ENCODE peak calls at places on chromosomes 5 and 9, in nine cellular contexts. One of them, this sample, is unnamed.

GRCh38 chr5:92633821-92634220 is 947.2 kb downstream of the NR2F1-AS1 start:
- DNase-seq in endothelial cell: no peak
- DNase-seq in fibroblast of mammary gland: no peak
- DNase-seq in cardiac fibroblast: no peak
- DNase-seq in adrenal gland: no peak
- DNase-seq in omental fat pad: no peak
- DNase-seq in right atrium auricular region: no peak
- DNase-seq in left ventricle myocardium inferior: no peak
- DNase-seq in upper lobe of right lung: no peak
- DNase-seq in this sample: no peak

GRCh38 chr5:176880393-176881020 is 18.6 kb downstream of the HK3 start:
- DNase-seq in fibroblast of mammary gland: no peak
- DNase-seq in left ventricle myocardium inferior: no peak
- DNase-seq in cardiac fibroblast: no peak
- DNase-seq in adrenal gland: no peak
- DNase-seq in omental fat pad: no peak
- DNase-seq in right atrium auricular region: no peak
- DNase-seq in upper lobe of right lung: no peak
- DNase-seq in endothelial cell: no peak
- DNase-seq in this sample: no peak

GRCh38 chr5:148968311-148968710 is 94.6 kb downstream of the SH3TC2 start:
- DNase-seq in adrenal gland: no peak
- DNase-seq in cardiac fibroblast: no peak
- DNase-seq in omental fat pad: no peak
- DNase-seq in upper lobe of right lung: no peak
- DNase-seq in fibroblast of mammary gland: no peak
- DNase-seq in right atrium auricular region: no peak
- DNase-seq in left ventricle myocardium inferior: no peak
- DNase-seq in endothelial cell: no peak
- DNase-seq in this sample: no peak

GRCh38 chr5:89071941-89072331 is 189.0 kb upstream of the MEF2C start:
- DNase-seq in adrenal gland: no peak
- DNase-seq in cardiac fibroblast: no peak
- DNase-seq in fibroblast of mammary gland: no peak
- DNase-seq in left ventricle myocardium inferior: no peak
- DNase-seq in omental fat pad: no peak
- DNase-seq in upper lobe of right lung: no peak
- DNase-seq in right atrium auricular region: no peak
- DNase-seq in endothelial cell: no peak
- DNase-seq in this sample: peak

GRCh38 chr5:73902327-73903051 is 276.5 kb downstream of the ARHGEF28 start:
- DNase-seq in omental fat pad: no peak
- DNase-seq in adrenal gland: no peak
- DNase-seq in upper lobe of right lung: no peak
- DNase-seq in fibroblast of mammary gland: peak
- DNase-seq in endothelial cell: peak
- DNase-seq in right atrium auricular region: no peak
- DNase-seq in left ventricle myocardium inferior: no peak
- DNase-seq in cardiac fibroblast: peak
- DNase-seq in this sample: peak

GRCh38 chr5:12910611-12911010 is 1006.4 kb upstream of the CTNND2 start:
- DNase-seq in adrenal gland: no peak
- DNase-seq in endothelial cell: no peak
- DNase-seq in cardiac fibroblast: peak
- DNase-seq in right atrium auricular region: no peak
- DNase-seq in omental fat pad: no peak
- DNase-seq in fibroblast of mammary gland: no peak
- DNase-seq in upper lobe of right lung: no peak
- DNase-seq in left ventricle myocardium inferior: no peak
- DNase-seq in this sample: no peak

GRCh38 chr9:107100591-107100990 is 182.5 kb upstream of the RAD23B start:
- DNase-seq in omental fat pad: no peak
- DNase-seq in adrenal gland: no peak
- DNase-seq in fibroblast of mammary gland: no peak
- DNase-seq in cardiac fibroblast: no peak
- DNase-seq in right atrium auricular region: no peak
- DNase-seq in endothelial cell: no peak
- DNase-seq in left ventricle myocardium inferior: no peak
- DNase-seq in upper lobe of right lung: no peak
- DNase-seq in this sample: no peak

GRCh38 chr9:133534346-133535284 is at the start of gene ADAMTSL2:
- DNase-seq in fibroblast of mammary gland: peak
- DNase-seq in right atrium auricular region: peak
- DNase-seq in left ventricle myocardium inferior: peak
- DNase-seq in endothelial cell: peak
- DNase-seq in adrenal gland: peak
- DNase-seq in omental fat pad: no peak
- DNase-seq in upper lobe of right lung: peak
- DNase-seq in cardiac fibroblast: peak
- DNase-seq in this sample: peak

GRCh38 chr5:35488055-35488454 is 129.6 kb upstream of the SPEF2 start:
- DNase-seq in upper lobe of right lung: no peak
- DNase-seq in cardiac fibroblast: no peak
- DNase-seq in right atrium auricular region: no peak
- DNase-seq in adrenal gland: no peak
- DNase-seq in fibroblast of mammary gland: no peak
- DNase-seq in left ventricle myocardium inferior: no peak
- DNase-seq in endothelial cell: no peak
- DNase-seq in omental fat pad: no peak
- DNase-seq in this sample: no peak

GRCh38 chr9:33687779-33688178 is 107.6 kb upstream of the PRSS3 start:
- DNase-seq in omental fat pad: no peak
- DNase-seq in upper lobe of right lung: no peak
- DNase-seq in left ventricle myocardium inferior: no peak
- DNase-seq in right atrium auricular region: no peak
- DNase-seq in cardiac fibroblast: peak
- DNase-seq in endothelial cell: no peak
- DNase-seq in fibroblast of mammary gland: no peak
- DNase-seq in adrenal gland: no peak
- DNase-seq in this sample: no peak

GRCh38 chr9:136799079-136799853 is 3.1 kb downstream of the CCDC183 start:
- DNase-seq in omental fat pad: no peak
- DNase-seq in upper lobe of right lung: peak
- DNase-seq in right atrium auricular region: no peak
- DNase-seq in left ventricle myocardium inferior: no peak
- DNase-seq in endothelial cell: no peak
- DNase-seq in adrenal gland: no peak
- DNase-seq in fibroblast of mammary gland: no peak
- DNase-seq in cardiac fibroblast: no peak
- DNase-seq in this sample: no peak

GRCh38 chr5:178121450-178122276 is 8.3 kb downstream of the N4BP3 start:
- DNase-seq in right atrium auricular region: no peak
- DNase-seq in upper lobe of right lung: no peak
- DNase-seq in cardiac fibroblast: peak
- DNase-seq in left ventricle myocardium inferior: peak
- DNase-seq in adrenal gland: no peak
- DNase-seq in endothelial cell: no peak
- DNase-seq in omental fat pad: no peak
- DNase-seq in fibroblast of mammary gland: peak
- DNase-seq in this sample: no peak

GRCh38 chr9:35760651-35761050 is 6.6 kb upstream of the MSMP start:
- DNase-seq in endothelial cell: peak
- DNase-seq in upper lobe of right lung: no peak
- DNase-seq in right atrium auricular region: no peak
- DNase-seq in fibroblast of mammary gland: no peak
- DNase-seq in left ventricle myocardium inferior: no peak
- DNase-seq in omental fat pad: no peak
- DNase-seq in adrenal gland: no peak
- DNase-seq in cardiac fibroblast: peak
- DNase-seq in this sample: no peak

GRCh38 chr9:98571643-98572042 is 137.1 kb downstream of the GABBR2 start:
- DNase-seq in endothelial cell: no peak
- DNase-seq in upper lobe of right lung: no peak
- DNase-seq in right atrium auricular region: peak
- DNase-seq in left ventricle myocardium inferior: no peak
- DNase-seq in omental fat pad: no peak
- DNase-seq in cardiac fibroblast: no peak
- DNase-seq in fibroblast of mammary gland: no peak
- DNase-seq in adrenal gland: no peak
- DNase-seq in this sample: no peak

GRCh38 chr5:74499236-74499635 is 141.3 kb downstream of the ENC1 start:
- DNase-seq in right atrium auricular region: no peak
- DNase-seq in fibroblast of mammary gland: no peak
- DNase-seq in cardiac fibroblast: no peak
- DNase-seq in upper lobe of right lung: no peak
- DNase-seq in adrenal gland: no peak
- DNase-seq in omental fat pad: no peak
- DNase-seq in endothelial cell: no peak
- DNase-seq in left ventricle myocardium inferior: no peak
- DNase-seq in this sample: no peak

GRCh38 chr5:38768411-38769211 is 77.2 kb upstream of the OSMR start:
- DNase-seq in cardiac fibroblast: no peak
- DNase-seq in upper lobe of right lung: no peak
- DNase-seq in left ventricle myocardium inferior: no peak
- DNase-seq in fibroblast of mammary gland: no peak
- DNase-seq in omental fat pad: no peak
- DNase-seq in right atrium auricular region: no peak
- DNase-seq in adrenal gland: no peak
- DNase-seq in endothelial cell: no peak
- DNase-seq in this sample: no peak

GRCh38 chr5:169226904-169227303 is 74.0 kb downstream of the SLIT3 start:
- DNase-seq in adrenal gland: no peak
- DNase-seq in left ventricle myocardium inferior: no peak
- DNase-seq in upper lobe of right lung: no peak
- DNase-seq in right atrium auricular region: no peak
- DNase-seq in endothelial cell: no peak
- DNase-seq in cardiac fibroblast: no peak
- DNase-seq in fibroblast of mammary gland: no peak
- DNase-seq in omental fat pad: no peak
- DNase-seq in this sample: no peak

GRCh38 chr5:39102684-39103155 is 28.5 kb upstream of the RICTOR start:
- DNase-seq in upper lobe of right lung: no peak
- DNase-seq in left ventricle myocardium inferior: no peak
- DNase-seq in cardiac fibroblast: peak
- DNase-seq in omental fat pad: no peak
- DNase-seq in fibroblast of mammary gland: peak
- DNase-seq in endothelial cell: no peak
- DNase-seq in right atrium auricular region: no peak
- DNase-seq in adrenal gland: peak
- DNase-seq in this sample: no peak

GRCh38 chr9:110370316-110370715 is 32.7 kb upstream of the TXNDC8 start:
- DNase-seq in endothelial cell: no peak
- DNase-seq in omental fat pad: no peak
- DNase-seq in upper lobe of right lung: no peak
- DNase-seq in cardiac fibroblast: no peak
- DNase-seq in left ventricle myocardium inferior: no peak
- DNase-seq in adrenal gland: no peak
- DNase-seq in right atrium auricular region: no peak
- DNase-seq in fibroblast of mammary gland: peak
- DNase-seq in this sample: no peak

GRCh38 chr9:3571500-3571899 is 45.7 kb upstream of the RFX3 start:
- DNase-seq in left ventricle myocardium inferior: no peak
- DNase-seq in omental fat pad: no peak
- DNase-seq in cardiac fibroblast: no peak
- DNase-seq in right atrium auricular region: no peak
- DNase-seq in adrenal gland: no peak
- DNase-seq in endothelial cell: no peak
- DNase-seq in upper lobe of right lung: no peak
- DNase-seq in fibroblast of mammary gland: no peak
- DNase-seq in this sample: no peak

DNA sequence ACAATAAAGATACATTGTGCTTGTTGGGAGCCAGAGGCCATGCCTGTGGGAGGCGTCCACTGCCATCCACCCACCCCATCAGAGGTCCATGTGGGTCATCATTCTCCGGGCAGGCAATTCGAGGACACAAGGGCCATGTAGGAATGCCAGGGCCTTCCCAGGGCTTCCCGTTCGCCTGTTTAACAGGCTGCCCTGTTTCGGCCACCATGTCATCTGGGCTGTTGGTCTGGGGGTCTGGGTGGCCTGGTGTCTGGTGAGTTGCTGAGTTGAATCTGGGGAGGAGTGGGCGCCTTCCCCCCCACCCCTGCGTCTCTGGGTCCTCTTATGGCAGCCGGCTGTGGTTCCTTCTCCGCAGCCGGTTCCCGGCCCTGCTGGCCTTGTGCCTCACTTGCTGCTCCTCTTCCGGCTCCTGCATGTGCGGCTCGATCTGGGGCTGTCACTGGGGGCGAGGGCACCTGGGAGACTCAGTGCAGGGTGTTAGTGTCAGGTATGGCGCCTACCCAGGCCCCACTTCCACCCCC is 117.4 kb downstream of the WNK2 start:
- DNase-seq in omental fat pad: no peak
- DNase-seq in adrenal gland: no peak
- DNase-seq in fibroblast of mammary gland: no peak
- DNase-seq in upper lobe of right lung: peak
- DNase-seq in right atrium auricular region: peak
- DNase-seq in left ventricle myocardium inferior: no peak
- DNase-seq in endothelial cell: no peak
- DNase-seq in cardiac fibroblast: no peak
- DNase-seq in this sample: peak
- TF ChIP-seq CTCF in omental fat pad: no peak
- TF ChIP-seq CTCF in adrenal gland: no peak
- TF ChIP-seq CTCF in fibroblast of mammary gland: no peak
- TF ChIP-seq CTCF in upper lobe of right lung: no peak
- TF ChIP-seq CTCF in right atrium auricular region: no peak
- TF ChIP-seq CTCF in left ventricle myocardium inferior: no peak
- TF ChIP-seq CTCF in endothelial cell: no peak
- TF ChIP-seq CTCF in cardiac fibroblast: no peak
- TF ChIP-seq CTCF in this sample: no peak

GRCh38 chr5:134784241-134784920 is 25.8 kb downstream of the DDX46 start:
- DNase-seq in upper lobe of right lung: no peak
- DNase-seq in omental fat pad: no peak
- DNase-seq in cardiac fibroblast: no peak
- DNase-seq in endothelial cell: no peak
- DNase-seq in adrenal gland: no peak
- DNase-seq in right atrium auricular region: no peak
- DNase-seq in fibroblast of mammary gland: peak
- DNase-seq in left ventricle myocardium inferior: no peak
- DNase-seq in this sample: no peak
- TF ChIP-seq CTCF in upper lobe of right lung: no peak
- TF ChIP-seq CTCF in omental fat pad: no peak
- TF ChIP-seq CTCF in cardiac fibroblast: peak
- TF ChIP-seq CTCF in endothelial cell: no peak
- TF ChIP-seq CTCF in adrenal gland: peak
- TF ChIP-seq CTCF in right atrium auricular region: no peak
- TF ChIP-seq CTCF in fibroblast of mammary gland: no peak
- TF ChIP-seq CTCF in left ventricle myocardium inferior: no peak
- TF ChIP-seq CTCF in this sample: no peak

DNA sequence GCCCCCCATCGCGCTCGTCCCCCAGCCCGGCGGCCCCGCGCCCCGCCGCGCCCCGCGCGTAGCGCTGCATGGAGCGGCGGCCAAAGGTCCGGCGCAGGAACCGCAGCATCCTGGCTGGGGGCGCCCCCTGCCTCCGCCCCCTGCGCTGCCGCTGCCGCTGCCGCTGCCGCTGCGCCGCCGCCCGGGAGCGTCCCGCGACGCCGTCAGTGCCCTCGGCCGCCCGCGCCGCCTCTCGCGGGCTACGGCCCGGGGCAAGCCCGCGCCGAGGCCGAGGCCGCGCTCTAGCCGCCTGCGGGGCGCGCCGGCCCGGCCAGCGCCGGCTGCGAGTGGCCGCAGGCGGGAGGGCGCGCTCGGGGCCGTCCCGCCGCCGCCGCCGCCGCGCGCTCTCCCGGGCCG is 523 bp downstream of the EPB41L4B start:
- DNase-seq in omental fat pad: no peak
- DNase-seq in right atrium auricular region: no peak
- DNase-seq in endothelial cell: peak
- DNase-seq in adrenal gland: no peak
- DNase-seq in left ventricle myocardium inferior: no peak
- DNase-seq in cardiac fibroblast: no peak
- DNase-seq in upper lobe of right lung: no peak
- DNase-seq in fibroblast of mammary gland: no peak
- DNase-seq in this sample: peak
- TF ChIP-seq CTCF in omental fat pad: no peak
- TF ChIP-seq CTCF in right atrium auricular region: no peak
- TF ChIP-seq CTCF in endothelial cell: no peak
- TF ChIP-seq CTCF in adrenal gland: no peak
- TF ChIP-seq CTCF in left ventricle myocardium inferior: no peak
- TF ChIP-seq CTCF in cardiac fibroblast: no peak
- TF ChIP-seq CTCF in upper lobe of right lung: no peak
- TF ChIP-seq CTCF in fibroblast of mammary gland: no peak
- TF ChIP-seq CTCF in this sample: no peak

GRCh38 chr5:132822650-132823480 is 7.6 kb downstream of the SHROOM1 start:
- DNase-seq in left ventricle myocardium inferior: no peak
- DNase-seq in cardiac fibroblast: peak
- DNase-seq in right atrium auricular region: no peak
- DNase-seq in endothelial cell: no peak
- DNase-seq in fibroblast of mammary gland: no peak
- DNase-seq in upper lobe of right lung: no peak
- DNase-seq in adrenal gland: peak
- DNase-seq in omental fat pad: no peak
- DNase-seq in this sample: peak
- TF ChIP-seq CTCF in left ventricle myocardium inferior: no peak
- TF ChIP-seq CTCF in cardiac fibroblast: no peak
- TF ChIP-seq CTCF in right atrium auricular region: no peak
- TF ChIP-seq CTCF in endothelial cell: no peak
- TF ChIP-seq CTCF in fibroblast of mammary gland: no peak
- TF ChIP-seq CTCF in upper lobe of right lung: no peak
- TF ChIP-seq CTCF in adrenal gland: no peak
- TF ChIP-seq CTCF in omental fat pad: no peak
- TF ChIP-seq CTCF in this sample: no peak